ENCODE peak calls at places on chromosomes 13 and 19, in seven cellular contexts. One of them, this sample, is unnamed.

GRCh38 chr19:15252398-15253018 is 20.3 kb upstream of the EPHX3 start:
- DNase-seq in H1: peak; percentile 61
- DNase-seq in GM12878: no peak
- DNase-seq in HCT116: no peak
- DNase-seq in K562: no peak
- DNase-seq in HepG2: no peak
- DNase-seq in SK-N-SH: no peak
- DNase-seq in this sample: no peak

GRCh38 chr19:16655727-16656126 is 4.2 kb downstream of the SMIM7 start:
- DNase-seq in H1: no peak
- DNase-seq in GM12878: no peak
- DNase-seq in HCT116: no peak
- DNase-seq in K562: no peak
- DNase-seq in HepG2: no peak
- DNase-seq in SK-N-SH: no peak
- DNase-seq in this sample: no peak

GRCh38 chr19:16216744-16217670 is 19.3 kb downstream of the AP1M1 start:
- DNase-seq in H1: no peak
- DNase-seq in GM12878: no peak
- DNase-seq in HCT116: no peak
- DNase-seq in K562: no peak
- DNase-seq in HepG2: no peak
- DNase-seq in SK-N-SH: peak; percentile 7
- DNase-seq in this sample: no peak

GRCh38 chr13:35472308-35473008 is 4.0 kb downstream of the MAB21L1 start:
- DNase-seq in H1: no peak
- DNase-seq in GM12878: no peak
- DNase-seq in HCT116: no peak
- DNase-seq in K562: no peak
- DNase-seq in HepG2: no peak
- DNase-seq in SK-N-SH: peak; percentile 52
- DNase-seq in this sample: no peak

GRCh38 chr19:14078406-14078805 is 5.8 kb downstream of the MISP3 start:
- DNase-seq in H1: no peak
- DNase-seq in GM12878: no peak
- DNase-seq in HCT116: no peak
- DNase-seq in K562: no peak
- DNase-seq in HepG2: no peak
- DNase-seq in SK-N-SH: no peak
- DNase-seq in this sample: no peak

GRCh38 chr13:24032252-24032651 is 128.3 kb upstream of the SPATA13 start:
- DNase-seq in H1: no peak
- DNase-seq in GM12878: no peak
- DNase-seq in HCT116: no peak
- DNase-seq in K562: no peak
- DNase-seq in HepG2: no peak
- DNase-seq in SK-N-SH: no peak
- DNase-seq in this sample: no peak

GRCh38 chr13:28501547-28501946 is 6.6 kb upstream of the FLT1 start:
- DNase-seq in H1: no peak
- DNase-seq in GM12878: no peak
- DNase-seq in HCT116: no peak
- DNase-seq in K562: no peak
- DNase-seq in HepG2: no peak
- DNase-seq in SK-N-SH: no peak
- DNase-seq in this sample: no peak

GRCh38 chr19:6491802-6492592 is 10.1 kb downstream of the TUBB4A start:
- DNase-seq in H1: no peak
- DNase-seq in GM12878: no peak
- DNase-seq in HCT116: no peak
- DNase-seq in K562: peak; percentile 2
- DNase-seq in HepG2: no peak
- DNase-seq in SK-N-SH: no peak
- DNase-seq in this sample: no peak

GRCh38 chr13:44819245-44819644 is 170.0 kb downstream of the NUFIP1 start:
- DNase-seq in H1: no peak
- DNase-seq in GM12878: no peak
- DNase-seq in HCT116: peak; percentile 85
- DNase-seq in K562: no peak
- DNase-seq in HepG2: peak; percentile 57
- DNase-seq in SK-N-SH: no peak
- DNase-seq in this sample: peak; percentile 22

GRCh38 chr13:79973533-79973963 is 367.4 kb downstream of the SPRY2 start:
- DNase-seq in H1: no peak
- DNase-seq in GM12878: no peak
- DNase-seq in HCT116: no peak
- DNase-seq in K562: peak; percentile 8
- DNase-seq in HepG2: no peak
- DNase-seq in SK-N-SH: peak; percentile 2
- DNase-seq in this sample: no peak

GRCh38 chr13:41813426-41813825 is 147.5 kb downstream of the VWA8 start:
- DNase-seq in H1: no peak
- DNase-seq in GM12878: no peak
- DNase-seq in HCT116: no peak
- DNase-seq in K562: no peak
- DNase-seq in HepG2: no peak
- DNase-seq in SK-N-SH: no peak
- DNase-seq in this sample: no peak

GRCh38 chr13:40617801-40618356 is 48.6 kb downstream of the FOXO1 start:
- DNase-seq in H1: no peak
- DNase-seq in GM12878: no peak
- DNase-seq in HCT116: no peak
- DNase-seq in K562: no peak
- DNase-seq in HepG2: no peak
- DNase-seq in SK-N-SH: no peak
- DNase-seq in this sample: no peak

GRCh38 chr13:41384749-41385503 is 72.4 kb upstream of the RGCC start:
- DNase-seq in H1: no peak
- DNase-seq in GM12878: no peak
- DNase-seq in HCT116: no peak
- DNase-seq in K562: no peak
- DNase-seq in HepG2: no peak
- DNase-seq in SK-N-SH: no peak
- DNase-seq in this sample: no peak

GRCh38 chr19:55116232-55117062 is 990 bp downstream of the PPP1R12C start:
- DNase-seq in H1: peak; percentile 59
- DNase-seq in GM12878: no peak
- DNase-seq in HCT116: no peak
- DNase-seq in K562: peak; percentile 50
- DNase-seq in HepG2: peak; percentile 9
- DNase-seq in SK-N-SH: peak; percentile 86
- DNase-seq in this sample: no peak

GRCh38 chr13:98482476-98483444 is 94.1 kb downstream of the STK24 start:
- DNase-seq in H1: no peak
- DNase-seq in GM12878: no peak
- DNase-seq in HCT116: no peak
- DNase-seq in K562: no peak
- DNase-seq in HepG2: no peak
- DNase-seq in SK-N-SH: no peak
- DNase-seq in this sample: peak; percentile 5

GRCh38 chr19:47226426-47227346 is 4.3 kb downstream of the BBC3 start:
- DNase-seq in H1: peak; percentile 69
- DNase-seq in GM12878: peak; percentile 57
- DNase-seq in HCT116: peak; percentile 76
- DNase-seq in K562: peak; percentile 56
- DNase-seq in HepG2: peak; percentile 89
- DNase-seq in SK-N-SH: peak; percentile 60
- DNase-seq in this sample: no peak

GRCh38 chr19:10603873-10604459 is 16.9 kb upstream of the AP1M2 start:
- DNase-seq in H1: no peak
- DNase-seq in GM12878: peak; percentile 70
- DNase-seq in HCT116: no peak
- DNase-seq in K562: no peak
- DNase-seq in HepG2: no peak
- DNase-seq in SK-N-SH: peak; percentile 5
- DNase-seq in this sample: no peak

GRCh38 chr13:109922518-109922917 is 136.1 kb upstream of the IRS2 start:
- DNase-seq in H1: no peak
- DNase-seq in GM12878: no peak
- DNase-seq in HCT116: no peak
- DNase-seq in K562: no peak
- DNase-seq in HepG2: no peak
- DNase-seq in SK-N-SH: no peak
- DNase-seq in this sample: no peak
- TF ChIP-seq SIN3A in H1: no peak
- TF ChIP-seq SIN3A in GM12878: no peak
- TF ChIP-seq SIN3A in HCT116: no peak
- TF ChIP-seq SIN3A in K562: no peak
- TF ChIP-seq SIN3A in HepG2: no peak
- TF ChIP-seq SIN3A in SK-N-SH: no peak
- TF ChIP-seq SIN3A in this sample: no peak

GRCh38 chr19:3493651-3494050 is 6.8 kb downstream of the DOHH start:
- DNase-seq in H1: no peak
- DNase-seq in GM12878: no peak
- DNase-seq in HCT116: no peak
- DNase-seq in K562: no peak
- DNase-seq in HepG2: no peak
- DNase-seq in SK-N-SH: no peak
- DNase-seq in this sample: no peak
- TF ChIP-seq SIN3A in H1: no peak
- TF ChIP-seq SIN3A in GM12878: no peak
- TF ChIP-seq SIN3A in HCT116: no peak
- TF ChIP-seq SIN3A in K562: no peak
- TF ChIP-seq SIN3A in HepG2: no peak
- TF ChIP-seq SIN3A in SK-N-SH: no peak
- TF ChIP-seq SIN3A in this sample: no peak

GRCh38 chr19:45515081-45515624 is 7.9 kb downstream of the VASP start:
- DNase-seq in H1: no peak
- DNase-seq in GM12878: peak; percentile 57
- DNase-seq in HCT116: no peak
- DNase-seq in K562: peak; percentile 38
- DNase-seq in HepG2: peak; percentile 54
- DNase-seq in SK-N-SH: no peak
- DNase-seq in this sample: no peak

GRCh38 chr19:45511074-45511473 is 3.8 kb downstream of the VASP start:
- DNase-seq in H1: no peak
- DNase-seq in GM12878: no peak
- DNase-seq in HCT116: no peak
- DNase-seq in K562: no peak
- DNase-seq in HepG2: no peak
- DNase-seq in SK-N-SH: no peak
- DNase-seq in this sample: no peak

GRCh38 chr19:45515807-45516401 is 8.6 kb downstream of the VASP start:
- DNase-seq in H1: no peak
- DNase-seq in GM12878: no peak
- DNase-seq in HCT116: no peak
- DNase-seq in K562: peak; percentile 15
- DNase-seq in HepG2: no peak
- DNase-seq in SK-N-SH: no peak
- DNase-seq in this sample: no peak

GRCh38 chr19:45514376-45515051 is 7.2 kb downstream of the VASP start:
- DNase-seq in H1: no peak
- DNase-seq in GM12878: no peak
- DNase-seq in HCT116: no peak
- DNase-seq in K562: peak; percentile 23
- DNase-seq in HepG2: peak; percentile 95
- DNase-seq in SK-N-SH: no peak
- DNase-seq in this sample: no peak

DNA sequence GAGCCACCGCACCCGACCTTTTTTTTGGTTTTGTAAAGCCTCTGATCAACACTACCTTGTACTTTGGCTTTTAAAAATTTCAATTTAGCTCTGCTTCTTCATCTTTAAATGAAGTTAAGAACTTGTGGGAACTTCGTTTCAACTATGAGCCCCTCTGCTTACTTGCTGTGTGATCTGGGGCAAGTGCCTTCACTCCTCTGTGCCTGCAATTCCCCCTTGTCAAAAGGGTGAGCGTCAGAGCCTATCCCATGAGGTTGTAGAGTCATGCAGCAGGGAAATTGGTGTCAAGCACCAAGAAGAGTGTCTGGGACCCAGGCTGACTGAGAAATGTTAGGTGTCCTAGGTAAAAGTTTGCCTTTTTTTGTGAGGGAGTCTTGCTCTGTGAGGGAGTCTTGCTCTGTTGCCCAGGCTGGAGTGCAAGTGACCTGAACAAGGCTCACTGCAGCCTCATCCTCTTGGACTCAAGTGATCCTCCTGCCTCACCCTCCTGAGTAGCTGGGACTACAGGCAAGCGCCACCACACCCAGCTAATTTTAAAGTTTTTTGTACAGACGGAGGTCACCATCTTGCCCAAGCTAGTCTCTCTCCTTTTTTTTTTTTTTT is 5.7 kb downstream of the VASP start:
- DNase-seq in H1: no peak
- DNase-seq in GM12878: no peak
- DNase-seq in HCT116: no peak
- DNase-seq in K562: no peak
- DNase-seq in HepG2: no peak
- DNase-seq in SK-N-SH: no peak
- DNase-seq in this sample: no peak
- TF ChIP-seq SIN3A in H1: no peak
- TF ChIP-seq SIN3A in GM12878: no peak
- TF ChIP-seq SIN3A in HCT116: no peak
- TF ChIP-seq SIN3A in K562: no peak
- TF ChIP-seq SIN3A in HepG2: no peak
- TF ChIP-seq SIN3A in SK-N-SH: no peak
- TF ChIP-seq SIN3A in this sample: no peak

DNA sequence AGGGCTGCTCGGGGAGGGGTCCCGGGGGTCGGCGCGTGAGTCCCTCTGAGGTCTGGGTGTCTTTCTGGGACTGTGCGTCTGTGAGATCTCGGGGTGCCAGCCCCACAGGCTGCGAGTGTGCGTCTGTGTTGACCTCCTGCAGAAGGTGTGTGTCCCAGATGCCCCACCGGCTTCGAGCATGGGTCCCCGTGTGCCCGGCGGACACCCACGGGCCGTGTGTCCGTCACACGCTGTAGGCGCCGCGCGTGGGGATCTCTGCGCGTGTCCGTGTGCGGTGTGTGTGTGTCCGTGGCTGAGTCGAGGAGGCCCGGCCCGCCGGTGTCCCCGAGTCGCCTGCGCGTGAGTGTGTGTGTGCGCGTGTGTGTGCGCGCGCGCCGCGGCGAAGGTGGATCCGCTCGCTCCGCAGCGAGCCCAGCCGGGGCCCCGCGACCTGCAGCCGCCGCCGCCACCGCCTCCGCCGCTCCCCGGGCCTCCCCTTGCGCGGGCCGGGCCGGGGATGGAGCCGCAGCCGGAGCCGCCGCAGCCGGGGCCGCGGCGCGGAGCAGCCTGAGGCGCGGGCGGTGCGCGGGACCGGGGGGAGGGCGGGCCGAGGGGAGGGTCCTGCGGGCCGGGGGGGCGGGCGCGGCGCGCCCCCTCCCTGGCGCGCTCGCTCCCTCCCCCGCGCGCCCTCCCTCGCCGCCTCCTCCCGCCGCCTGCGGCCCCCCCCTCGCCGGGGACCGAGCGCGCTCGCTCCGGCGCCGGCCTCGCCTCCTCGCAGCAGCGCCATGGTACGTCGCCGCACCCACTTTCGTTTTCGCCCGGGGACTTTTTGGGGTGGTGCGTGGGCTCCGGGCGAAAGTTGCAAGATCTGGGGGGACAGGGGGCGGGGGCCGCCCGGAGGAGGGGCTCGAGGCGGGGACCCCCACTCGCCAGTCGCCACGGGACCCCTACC is 7.2 kb upstream of the NFIC start:
- DNase-seq in H1: no peak
- DNase-seq in GM12878: no peak
- DNase-seq in HCT116: no peak
- DNase-seq in K562: peak; percentile 96
- DNase-seq in HepG2: no peak
- DNase-seq in SK-N-SH: peak; percentile 92
- DNase-seq in this sample: no peak
- TF ChIP-seq SIN3A in H1: no peak
- TF ChIP-seq SIN3A in GM12878: no peak
- TF ChIP-seq SIN3A in HCT116: no peak
- TF ChIP-seq SIN3A in K562: peak; percentile 52
- TF ChIP-seq SIN3A in HepG2: peak; percentile 29
- TF ChIP-seq SIN3A in SK-N-SH: no peak
- TF ChIP-seq SIN3A in this sample: no peak

GRCh38 chr13:50213526-50213925 is 198.3 kb downstream of the KCNRG start:
- DNase-seq in H1: no peak
- DNase-seq in GM12878: no peak
- DNase-seq in HCT116: no peak
- DNase-seq in K562: no peak
- DNase-seq in HepG2: no peak
- DNase-seq in SK-N-SH: no peak
- DNase-seq in this sample: no peak
- TF ChIP-seq SIN3A in H1: no peak
- TF ChIP-seq SIN3A in GM12878: no peak
- TF ChIP-seq SIN3A in HCT116: no peak
- TF ChIP-seq SIN3A in K562: no peak
- TF ChIP-seq SIN3A in HepG2: no peak
- TF ChIP-seq SIN3A in SK-N-SH: no peak
- TF ChIP-seq SIN3A in this sample: no peak